ENCODE peak calls at places on chromosome 9, in four cellular contexts. G, X, Y and R are unnamed samples.

GRCh38 chr9:33263131-33263935 is 1.2 kb downstream of the BAG1 start:
- DNase-seq in X (peak), Y (peak), G (peak), R (no peak)

GRCh38 chr9:93952784-93953491 is 2.2 kb downstream of the BARX1 start:
- DNase-seq in X (peak), Y (no peak), G (no peak), R (no peak)

GRCh38 chr9:132074736-132075135 is 4.9 kb downstream of the MED27 start:
- DNase-seq in X (no peak), G (peak), Y (no peak), R (no peak)

GRCh38 chr9:127898433-127899199 is 787 bp downstream of the ST6GALNAC6 start:
- DNase-seq in Y (peak), X (peak), G (peak), R (no peak)

GRCh38 chr9:133711428-133712220 is 26.5 kb downstream of the SARDH start:
- DNase-seq in X (no peak), Y (peak), G (no peak), R (peak)

GRCh38 chr9:89606567-89607311 is 1.9 kb downstream of the GADD45G start:
- DNase-seq in Y (no peak), G (peak), X (peak), R (peak)

GRCh38 chr9:97959585-97959984 is 21.6 kb upstream of the HEMGN start:
- DNase-seq in Y (no peak), X (no peak), G (no peak), R (no peak)

GRCh38 chr9:107274953-107275422 is 8.1 kb upstream of the RAD23B start:
- DNase-seq in Y (no peak), X (peak), G (peak), R (no peak)

GRCh38 chr9:128104171-128104618 is 23.3 kb downstream of the PTGES2 start:
- DNase-seq in G (no peak), Y (peak), X (peak), R (no peak)

DNA sequence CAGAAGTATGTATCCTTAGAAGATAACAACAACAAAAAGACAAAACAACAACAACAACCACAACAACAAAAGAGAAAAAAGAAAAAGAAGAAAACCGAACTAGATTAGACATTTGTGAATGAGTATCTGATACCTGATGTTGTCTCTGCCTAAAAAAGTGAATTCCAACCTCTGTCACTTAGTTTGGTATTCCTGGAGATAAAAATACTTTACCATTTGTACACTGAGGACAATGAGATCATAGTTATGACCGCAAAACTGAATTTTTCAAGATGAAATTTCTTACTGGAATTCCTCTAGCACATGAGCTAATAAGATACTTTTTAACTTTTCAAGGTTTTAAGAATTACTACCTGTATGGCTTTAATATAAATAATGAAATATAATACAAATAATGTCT is 54.5 kb downstream of the ALDH1A1 start:
- DNase-seq in G (no peak), X (no peak), Y (no peak), R (no peak)
- TF ChIP-seq CTCF in G (no peak), X (no peak), Y (no peak), R (no peak)

GRCh38 chr9:136992819-136993369 is 672 bp downstream of the PAXX start:
- DNase-seq in G (no peak), Y (no peak), X (no peak), R (no peak)
- TF ChIP-seq CTCF in G (no peak), Y (no peak), X (no peak), R (no peak)

GRCh38 chr9:117412006-117412715 is 2.7 kb downstream of the ASTN2 start:
- DNase-seq in Y (no peak), X (no peak), G (no peak), R (no peak)

GRCh38 chr9:117413346-117414219 is 1.3 kb downstream of the ASTN2 start:
- DNase-seq in Y (peak), G (peak), X (peak), R (no peak)

GRCh38 chr9:117409321-117409720 is 5.5 kb downstream of the ASTN2 start:
- DNase-seq in G (no peak), Y (no peak), X (no peak), R (no peak)

GRCh38 chr9:117412841-117413240 is 2.0 kb downstream of the ASTN2 start:
- DNase-seq in X (no peak), Y (peak), G (no peak), R (no peak)

GRCh38 chr9:117411547-117411946 is 3.3 kb downstream of the ASTN2 start:
- DNase-seq in X (peak), G (peak), Y (no peak), R (peak)
- TF ChIP-seq CTCF in X (peak), G (peak), Y (no peak), R (no peak)

GRCh38 chr9:121376214-121376830 is 6.3 kb upstream of the STOM start:
- DNase-seq in Y (no peak), X (no peak), G (peak), R (no peak)
- TF ChIP-seq CTCF in Y (peak), X (peak), G (peak), R (peak)

GRCh38 chr9:22097712-22098111 is 88.6 kb upstream of the CDKN2B start:
- DNase-seq in Y (no peak), G (peak), X (peak), R (no peak)

GRCh38 chr9:22098636-22099332 is 89.7 kb upstream of the CDKN2B start:
- DNase-seq in X (peak), Y (no peak), G (peak), R (no peak)

GRCh38 chr9:22102347-22103053 is 93.4 kb upstream of the CDKN2B start:
- DNase-seq in Y (no peak), X (no peak), G (peak), R (no peak)

GRCh38 chr9:22103650-22104575 is 94.8 kb upstream of the CDKN2B start:
- DNase-seq in X (no peak), Y (no peak), G (peak), R (no peak)

DNA sequence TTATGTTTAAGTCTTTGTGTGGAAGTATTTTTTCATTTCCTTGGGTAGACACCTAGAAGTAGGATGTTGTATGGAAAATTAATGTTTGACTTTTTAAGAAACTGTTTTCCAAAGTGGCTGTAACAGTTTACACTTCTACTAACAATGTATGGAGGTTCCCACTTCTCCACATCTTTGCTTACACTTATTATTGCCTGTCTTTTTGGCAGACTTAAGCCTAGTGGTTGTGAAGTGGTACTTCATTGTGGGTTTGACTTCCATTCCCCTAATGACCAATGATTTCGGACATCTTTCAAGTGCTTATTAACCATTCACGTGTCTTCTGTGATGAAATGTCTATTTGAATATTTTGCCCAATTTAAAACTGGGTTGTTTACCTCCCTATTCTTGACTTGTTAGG is 91.5 kb upstream of the CDKN2B start:
- DNase-seq in Y (no peak), G (no peak), X (no peak), R (no peak)
- TF ChIP-seq CTCF in Y (no peak), G (no peak), X (no peak), R (no peak)

GRCh38 chr9:71472400-71472799 is 295.9 kb downstream of the CEMIP2 start:
- DNase-seq in Y (no peak), G (no peak), X (no peak), R (no peak)
- TF ChIP-seq CTCF in Y (no peak), G (no peak), X (no peak), R (no peak)

GRCh38 chr9:95003694-95004451 is 277.4 kb downstream of the AOPEP start:
- DNase-seq in X (peak), G (peak), Y (peak), R (peak)

GRCh38 chr9:95005276-95006141 is 279.0 kb downstream of the AOPEP start:
- DNase-seq in Y (peak), G (no peak), X (no peak), R (no peak)

GRCh38 chr9:95007470-95007869 is 281.0 kb downstream of the AOPEP start:
- DNase-seq in Y (no peak), G (peak), X (no peak), R (no peak)

GRCh38 chr9:95001720-95002119 is 275.2 kb downstream of the AOPEP start:
- DNase-seq in Y (no peak), G (no peak), X (no peak), R (no peak)

GRCh38 chr9:95004452-95005275 is 278.2 kb downstream of the AOPEP start:
- DNase-seq in G (peak), X (peak), Y (peak), R (peak)
- TF ChIP-seq CTCF in G (no peak), X (no peak), Y (no peak), R (no peak)